ENCODE peak calls at places on chromosomes 4 and X, in six cellular contexts. N, C, R, T, X and L are unnamed samples.

GRCh38 chrX:144896323-144896722 is 351.0 kb upstream of the SPANXN1 start:
- DNase-seq in X (no peak), N (no peak), T (no peak), R (no peak), C (no peak), L (no peak)

GRCh38 chrX:56802921-56803848 is 74.1 kb downstream of the NBDY start:
- DNase-seq in T (peak), C (no peak), R (peak), N (peak), X (peak), L (peak)

GRCh38 chrX:19670321-19670750 is 155.0 kb upstream of the MAP3K15 start:
- DNase-seq in T (no peak), X (peak), N (no peak), C (no peak), R (no peak), L (no peak)

GRCh38 chrX:462853-463252 is 76.1 kb upstream of the PPP2R3B start:
- DNase-seq in T (no peak), X (no peak), C (no peak), R (no peak), N (no peak), L (no peak)

GRCh38 chr4:38132140-38132673 is 172.0 kb downstream of the PTTG2 start:
- DNase-seq in R (peak), C (peak), T (no peak), X (peak), N (no peak), L (peak)

GRCh38 chrX:1172496-1172895 is 40.0 kb downstream of the CRLF2 start:
- DNase-seq in R (no peak), T (no peak), C (no peak), X (no peak), N (no peak), L (no peak)

GRCh38 chr4:173578956-173579355 is 48.9 kb upstream of the HAND2 start:
- DNase-seq in N (no peak), X (no peak), C (no peak), R (no peak), T (no peak), L (no peak)

GRCh38 chrX:636971-637659 is 6.5 kb downstream of the SHOX start:
- DNase-seq in T (no peak), R (no peak), C (no peak), X (peak), N (no peak), L (no peak)

GRCh38 chrX:323721-324628 is 5.4 kb upstream of the GTPBP6 start:
- DNase-seq in X (peak), T (no peak), N (peak), C (peak), R (peak), L (no peak)

GRCh38 chr4:186953601-186954260 is 230.1 kb upstream of the FAT1 start:
- DNase-seq in R (no peak), X (no peak), T (no peak), C (no peak), N (no peak), L (no peak)

GRCh38 chrX:78042601-78043000 is 61.4 kb upstream of the PGK1 start:
- DNase-seq in C (no peak), X (no peak), T (no peak), R (no peak), N (no peak), L (no peak)

GRCh38 chrX:123475068-123475724 is 257.7 kb downstream of the THOC2 start:
- DNase-seq in C (no peak), T (no peak), R (no peak), N (no peak), X (peak), L (no peak)

GRCh38 chr4:153222790-153223417 is 18.7 kb downstream of the TRIM2 start:
- DNase-seq in R (peak), N (peak), T (peak), X (peak), C (no peak), L (peak)

GRCh38 chrX:103343105-103343504 is 13.1 kb downstream of the TCEAL7 start:
- DNase-seq in X (peak), T (no peak), R (peak), N (peak), C (no peak), L (peak)

DNA sequence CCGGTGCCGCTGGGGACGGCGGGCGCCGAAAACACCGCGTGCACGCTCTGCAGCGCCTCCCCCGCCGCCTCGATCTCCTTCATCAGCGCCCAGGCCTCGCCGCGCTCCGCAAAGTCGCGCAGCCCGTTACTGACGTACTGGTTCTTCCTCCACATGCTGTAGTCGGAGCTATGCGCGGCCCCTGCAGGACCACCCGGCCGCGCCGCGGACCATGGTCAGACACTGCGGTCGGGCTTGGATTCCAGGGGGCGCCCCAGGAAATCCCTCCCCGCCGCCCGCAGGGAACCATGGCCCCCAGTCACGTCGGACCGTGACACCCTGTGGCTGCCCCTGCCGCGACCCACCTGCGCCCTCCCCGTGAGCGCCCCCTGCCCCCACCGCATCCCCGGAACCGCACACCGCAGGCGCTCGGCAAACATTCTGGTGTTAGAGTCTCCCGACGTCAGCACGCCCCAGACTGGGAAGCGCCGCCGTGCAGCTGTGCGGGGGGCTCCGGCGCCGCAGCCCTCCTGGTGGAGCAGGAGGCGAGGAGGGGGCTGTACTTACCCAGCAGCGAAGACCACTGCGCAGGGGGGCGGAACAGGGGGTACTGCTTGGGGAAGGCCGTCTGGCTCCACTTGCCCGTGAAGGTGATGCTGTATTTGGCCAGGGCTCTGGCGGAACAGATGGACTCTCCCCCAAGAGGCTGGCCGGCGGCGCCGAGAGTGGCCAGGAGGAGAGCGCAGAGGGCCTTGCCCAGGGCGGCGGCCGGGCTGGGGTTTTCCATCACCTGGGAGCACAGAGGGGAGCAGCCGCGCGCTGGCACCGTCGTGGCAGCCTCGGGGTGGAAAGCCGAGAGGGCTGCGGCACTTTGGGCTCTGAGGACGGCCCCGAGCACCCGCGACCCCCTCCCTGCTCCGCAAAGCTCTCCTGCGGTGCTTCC is 816 bp downstream of the SPON2 start:
- DNase-seq in R (no peak), N (peak), X (peak), C (no peak), T (peak), L (peak)
- TF ChIP-seq CTCF in R (no peak), N (no peak), X (no peak), C (no peak), T (peak), L (peak)

GRCh38 chr4:113328514-113328913 is 279.1 kb downstream of the ANK2 start:
- DNase-seq in C (no peak), T (no peak), X (no peak), R (no peak), N (peak), L (no peak)
- TF ChIP-seq CTCF in C (peak), T (no peak), X (peak), R (no peak), N (peak), L (no peak)

GRCh38 chr4:162865102-162865501 is 301.6 kb downstream of the NAF1 start:
- DNase-seq in R (no peak), X (no peak), N (no peak), C (no peak), T (no peak), L (no peak)
- TF ChIP-seq CTCF in R (no peak), X (no peak), N (no peak), C (no peak), T (no peak), L (no peak)

GRCh38 chr4:4490816-4491215 is 51.0 kb downstream of the STX18 start:
- DNase-seq in R (no peak), T (no peak), N (no peak), C (no peak), X (no peak), L (no peak)

GRCh38 chr4:4490041-4490440 is 51.8 kb downstream of the STX18 start:
- DNase-seq in R (no peak), N (no peak), T (no peak), C (no peak), X (no peak), L (no peak)

GRCh38 chr4:4491396-4491893 is 50.4 kb downstream of the STX18 start:
- DNase-seq in R (no peak), C (no peak), X (no peak), N (no peak), T (no peak), L (no peak)

GRCh38 chr4:4486969-4487368 is 54.9 kb downstream of the STX18 start:
- DNase-seq in X (no peak), C (no peak), T (no peak), R (no peak), N (no peak), L (no peak)

GRCh38 chr4:4488405-4489404 is 53.1 kb downstream of the STX18 start:
- DNase-seq in T (peak), N (peak), C (peak), X (peak), R (peak), L (peak)
- TF ChIP-seq CTCF in T (peak), N (peak), C (peak), X (peak), R (peak), L (peak)

DNA sequence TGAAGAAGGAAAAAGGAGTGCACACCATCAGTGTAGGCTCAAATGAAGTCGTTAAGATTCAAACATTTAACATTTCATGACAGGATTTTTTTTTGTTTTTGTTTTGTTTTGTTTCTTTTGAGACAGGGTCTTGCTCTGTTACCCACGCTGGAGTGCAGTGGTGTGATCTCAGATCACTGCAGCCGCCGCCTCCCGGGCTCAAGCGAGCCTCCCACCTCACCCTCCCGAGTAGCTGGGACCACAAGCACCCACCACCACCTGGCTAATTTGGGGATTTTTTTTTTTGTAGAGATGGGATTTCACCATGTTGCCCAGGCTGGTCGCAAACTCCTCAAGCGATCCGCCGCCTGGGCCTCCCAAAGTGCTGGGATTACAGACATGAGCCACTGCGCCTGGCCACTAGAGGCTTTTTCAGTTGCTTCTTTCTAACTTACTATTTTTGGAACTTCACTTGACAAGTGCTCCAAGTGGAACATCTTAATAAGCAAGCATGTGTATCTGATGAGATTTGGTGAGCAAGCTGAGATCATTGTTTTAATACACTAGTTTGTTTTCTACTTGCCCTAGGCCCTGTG is 78.9 kb upstream of the CNKSR2 start:
- DNase-seq in C (no peak), N (no peak), T (no peak), R (no peak), X (no peak), L (no peak)
- TF ChIP-seq CTCF in C (no peak), N (no peak), T (no peak), R (no peak), X (no peak), L (no peak)

GRCh38 chr4:123350191-123350544 is 46.4 kb upstream of the SPRY1 start:
- DNase-seq in R (no peak), T (no peak), X (no peak), N (no peak), C (no peak), L (no peak)
- TF ChIP-seq CTCF in R (no peak), T (no peak), X (no peak), N (no peak), C (no peak), L (no peak)

DNA sequence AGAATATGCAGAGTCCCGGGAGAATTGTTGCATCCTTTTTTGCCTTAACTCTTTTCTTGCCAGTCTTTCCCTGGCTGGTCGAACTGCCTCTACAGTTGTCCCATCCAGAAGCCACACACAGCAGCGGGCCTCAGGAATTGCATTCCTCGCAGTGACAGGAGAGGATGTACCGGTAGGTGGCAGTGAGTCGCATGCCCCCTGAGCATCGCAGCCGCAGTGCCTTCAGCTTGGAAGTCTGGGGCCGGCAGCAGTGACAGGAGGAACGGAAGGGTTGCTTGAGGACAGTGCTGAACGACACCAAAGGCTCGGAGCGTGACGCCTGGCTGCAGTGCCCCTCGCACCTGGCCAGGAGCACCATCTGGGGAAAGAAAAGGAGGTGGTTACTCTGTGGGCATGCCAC is 23.5 kb downstream of the NDP start:
- DNase-seq in N (peak), C (no peak), X (peak), R (peak), T (no peak), L (no peak)
- TF ChIP-seq CTCF in N (peak), C (peak), X (peak), R (peak), T (peak), L (peak)

GRCh38 chr4:136992032-136992431 is 540.3 kb downstream of the PCDH18 start:
- DNase-seq in N (no peak), R (no peak), C (no peak), X (no peak), T (no peak), L (no peak)
- TF ChIP-seq CTCF in N (no peak), R (no peak), C (peak), X (no peak), T (no peak), L (no peak)